ENCODE peak calls at places on chromosomes 6 and 20, in ten cellular contexts. L is AG04449; I is astrocyte of the spinal cord; E is heart right ventricle; R is OCI-LY7; C is BJ; T is AG09309; W is CD8-positive, alpha-beta T cell; O is GM12865; K is mucosa of descending colon. Q is an unnamed sample.

GRCh38 chr6:131062245-131063027 is 609 bp downstream of the EPB41L2 start:
- DNase-seq in L (no peak), I (no peak), E (no peak), R (peak; percentile 56), C (no peak), T (no peak), W (no peak), O (peak; percentile 28), K (no peak), Q (no peak)

GRCh38 chr6:43376551-43376981 is 7.1 kb upstream of the ZNF318 start:
- DNase-seq in L (no peak), I (no peak), E (no peak), R (no peak), C (no peak), T (no peak), W (no peak), O (peak; percentile 87), K (no peak), Q (no peak)

GRCh38 chr6:13272131-13273046 is 55.9 kb downstream of the TBC1D7 start:
- DNase-seq in L (no peak), I (no peak), E (peak; percentile 29), R (peak; percentile 84), C (no peak), T (no peak), W (no peak), O (peak; percentile 83), K (peak; percentile 50), Q (no peak)

GRCh38 chr20:58634121-58634817 is 16.8 kb upstream of the STX16 start:
- DNase-seq in L (no peak), I (no peak), E (no peak), R (no peak), C (no peak), T (no peak), W (no peak), O (no peak), K (no peak), Q (no peak)

GRCh38 chr20:58224097-58224496 is 4.4 kb downstream of the ANKRD60 start:
- DNase-seq in L (no peak), I (no peak), E (no peak), R (no peak), C (no peak), T (no peak), W (no peak), O (no peak), K (no peak), Q (no peak)

GRCh38 chr6:43838276-43839036 is 68.4 kb downstream of the VEGFA start:
- DNase-seq in L (peak; percentile 41), I (peak; percentile 65), E (peak; percentile 40), R (peak; percentile 47), C (peak; percentile 26), T (peak; percentile 33), W (no peak), O (peak; percentile 40), K (no peak), Q (no peak)

GRCh38 chr6:143682805-143683204 is 5.0 kb downstream of the PHACTR2 start:
- DNase-seq in L (no peak), I (no peak), E (no peak), R (no peak), C (no peak), T (no peak), W (no peak), O (no peak), K (no peak), Q (no peak)

GRCh38 chr6:41560440-41561192 is 14.4 kb downstream of the FOXP4 start:
- DNase-seq in L (no peak), I (peak; percentile 14), E (peak; percentile 75), R (peak; percentile 16), C (no peak), T (no peak), W (peak; percentile 73), O (peak; percentile 69), K (peak; percentile 74), Q (no peak)

GRCh38 chr6:12576389-12576788 is 140.2 kb upstream of the PHACTR1 start:
- DNase-seq in L (no peak), I (peak; percentile 46), E (no peak), R (no peak), C (peak; percentile 50), T (no peak), W (no peak), O (no peak), K (no peak), Q (no peak)

GRCh38 chr6:69957990-69958559 is 91.7 kb downstream of the COL19A1 start:
- DNase-seq in L (no peak), I (peak; percentile 11), E (no peak), R (no peak), C (no peak), T (no peak), W (no peak), O (no peak), K (no peak), Q (no peak)

GRCh38 chr6:36600564-36601146 is 6.5 kb downstream of the SRSF3 start:
- DNase-seq in L (no peak), I (no peak), E (no peak), R (no peak), C (no peak), T (no peak), W (no peak), O (no peak), K (no peak), Q (no peak)

GRCh38 chr6:130903602-130904001 is 76.4 kb downstream of the SMLR1 start:
- DNase-seq in L (no peak), I (no peak), E (no peak), R (no peak), C (no peak), T (no peak), W (no peak), O (no peak), K (no peak), Q (no peak)

GRCh38 chr20:16014436-16014835 is 558.8 kb downstream of the KIF16B start:
- DNase-seq in L (no peak), I (no peak), E (no peak), R (no peak), C (no peak), T (no peak), W (no peak), O (no peak), K (no peak), Q (no peak)

GRCh38 chr6:153727910-153728309 is 311.1 kb upstream of the OPRM1 start:
- DNase-seq in L (no peak), I (no peak), E (no peak), R (no peak), C (peak; percentile 25), T (no peak), W (no peak), O (no peak), K (no peak), Q (no peak)

GRCh38 chr6:158191769-158192168 is 23.6 kb downstream of the GTF2H5 start:
- DNase-seq in L (no peak), I (no peak), E (no peak), R (no peak), C (no peak), T (no peak), W (no peak), O (no peak), K (no peak), Q (no peak)

GRCh38 chr6:158191032-158191431 is 22.9 kb downstream of the GTF2H5 start:
- DNase-seq in L (no peak), I (no peak), E (no peak), R (no peak), C (no peak), T (no peak), W (no peak), O (no peak), K (no peak), Q (no peak)

GRCh38 chr6:158184598-158184997 is 16.4 kb downstream of the GTF2H5 start:
- DNase-seq in L (no peak), I (no peak), E (no peak), R (no peak), C (no peak), T (no peak), W (no peak), O (no peak), K (no peak), Q (no peak)

GRCh38 chr6:158185729-158186456 is 17.7 kb downstream of the GTF2H5 start:
- DNase-seq in L (peak; percentile 75), I (peak; percentile 76), E (no peak), R (no peak), C (peak; percentile 55), T (peak; percentile 79), W (no peak), O (no peak), K (no peak), Q (no peak)

GRCh38 chr6:158188591-158188990 is 20.4 kb downstream of the GTF2H5 start:
- DNase-seq in L (no peak), I (no peak), E (no peak), R (no peak), C (no peak), T (no peak), W (no peak), O (no peak), K (no peak), Q (no peak)
- H3K4me3 ChIP-seq in L (no peak overlapping the region), I (no peak overlapping the region), E (no peak overlapping the region), R (no peak overlapping the region), C (no peak overlapping the region), T (no peak overlapping the region), W (no peak overlapping the region), O (no peak overlapping the region), K (no peak overlapping the region), Q (no peak overlapping the region)

GRCh38 chr6:77450924-77451323 is 12.4 kb downstream of the HTR1B start:
- DNase-seq in L (no peak), I (peak; percentile 43), E (no peak), R (no peak), C (no peak), T (no peak), W (no peak), O (no peak), K (no peak), Q (no peak)
- TF ChIP-seq CTCF in L (peak; percentile 31), I (peak; percentile 41), E (no peak), R (no peak), C (peak; percentile 34), T (peak; percentile 46), W (no peak), O (no peak), K (no peak), Q (no peak)

GRCh38 chr6:129684323-129684884 is 25.6 kb downstream of the ARHGAP18 start:
- DNase-seq in L (no peak), I (no peak), E (no peak), R (no peak), C (no peak), T (no peak), W (no peak), O (no peak), K (no peak), Q (no peak)
- H3K4me3 ChIP-seq in L (no peak overlapping the region), I (no peak overlapping the region), E (no peak overlapping the region), R (peak overlapping the region; percentile 42), C (no peak overlapping the region), T (no peak overlapping the region), W (no peak overlapping the region), O (peak overlapping the region; percentile 33), K (no peak overlapping the region), Q (no peak overlapping the region)

GRCh38 chr6:51684603-51685002 is 402.8 kb downstream of the PKHD1 start:
- DNase-seq in L (no peak), I (no peak), E (no peak), R (no peak), C (no peak), T (no peak), W (no peak), O (no peak), K (no peak), Q (no peak)

GRCh38 chr6:51678274-51678673 is 409.1 kb downstream of the PKHD1 start:
- DNase-seq in L (no peak), I (no peak), E (no peak), R (no peak), C (no peak), T (no peak), W (no peak), O (no peak), K (no peak), Q (no peak)

GRCh38 chr6:51678905-51679620 is 408.4 kb downstream of the PKHD1 start:
- DNase-seq in L (no peak), I (no peak), E (no peak), R (no peak), C (no peak), T (no peak), W (no peak), O (peak; percentile 66), K (no peak), Q (no peak)

GRCh38 chr6:51684038-51684437 is 403.4 kb downstream of the PKHD1 start:
- DNase-seq in L (no peak), I (no peak), E (no peak), R (no peak), C (no peak), T (no peak), W (no peak), O (no peak), K (no peak), Q (no peak)
- TF ChIP-seq CTCF in L (no peak), I (no peak), E (no peak), R (no peak), C (no peak), T (no peak), W (no peak), O (peak; percentile 5), K (no peak), Q (no peak)

Q was measured in HFF-Myc.